ENCODE peak calls at places on chromosomes 1 and 21, in five cellular contexts. A is right lobe of liver, T is ovary, W is tibial nerve, M is adrenal gland. C is an unnamed sample.

GRCh38 chr1:162854245-162854860 is 6.6 kb downstream of the CCDC190 start:
- DNase-seq in M (peak; percentile 61), T (peak; percentile 57), A (peak; percentile 55), W (peak; percentile 67), C (no peak)

GRCh38 chr1:163083690-163084089 is 14.5 kb downstream of the RGS4 start:
- DNase-seq in M (no peak), W (no peak), T (no peak), A (no peak), C (no peak)

GRCh38 chr1:224300346-224300745 is 29.6 kb downstream of the NVL start:
- DNase-seq in W (no peak), A (no peak), M (peak; percentile 27), T (no peak), C (no peak)

GRCh38 chr1:175927944-175928343 is 184.5 kb upstream of the TNR start:
- DNase-seq in A (no peak), W (no peak), M (no peak), T (no peak), C (no peak)

GRCh38 chr1:151838491-151839412 is 868 bp downstream of the C2CD4D start:
- DNase-seq in W (no peak), M (no peak), T (no peak), A (no peak), C (no peak)

GRCh38 chr1:179817789-179818188 is 59.8 kb downstream of the TOR1AIP2 start:
- DNase-seq in T (peak; percentile 54), A (no peak), M (peak; percentile 73), W (peak; percentile 47), C (no peak)

GRCh38 chr1:185112343-185112742 is 44.4 kb downstream of the TRMT1L start:
- DNase-seq in A (no peak), T (no peak), W (no peak), M (no peak), C (no peak)

GRCh38 chr1:206828061-206828460 is 37.4 kb upstream of the IL20 start:
- DNase-seq in W (no peak), M (no peak), T (no peak), A (no peak), C (no peak)

GRCh38 chr1:34529935-34530859 is 224.7 kb upstream of the GJB5 start:
- DNase-seq in M (no peak), W (no peak), A (no peak), T (no peak), C (no peak)

GRCh38 chr1:233240839-233241682 is 54.5 kb downstream of the PCNX2 start:
- DNase-seq in M (peak; percentile 67), W (peak; percentile 52), T (peak; percentile 55), A (peak; percentile 72), C (peak; percentile 86)

GRCh38 chr1:40625076-40625475 is 40.4 kb downstream of the RIMS3 start:
- DNase-seq in A (peak; percentile 52), T (no peak), W (no peak), M (peak; percentile 67), C (peak; percentile 61)

GRCh38 chr1:86154581-86155060 is 2.0 kb downstream of the COL24A1 start:
- DNase-seq in T (no peak), M (no peak), A (peak; percentile 16), W (no peak), C (peak; percentile 83)

GRCh38 chr1:200895801-200896570 is 1.3 kb downstream of the INAVA start:
- DNase-seq in T (no peak), W (no peak), A (no peak), M (no peak), C (no peak)
- TF ChIP-seq POLR2A in T (no peak), W (no peak), A (no peak), M (no peak), C (no peak)

DNA sequence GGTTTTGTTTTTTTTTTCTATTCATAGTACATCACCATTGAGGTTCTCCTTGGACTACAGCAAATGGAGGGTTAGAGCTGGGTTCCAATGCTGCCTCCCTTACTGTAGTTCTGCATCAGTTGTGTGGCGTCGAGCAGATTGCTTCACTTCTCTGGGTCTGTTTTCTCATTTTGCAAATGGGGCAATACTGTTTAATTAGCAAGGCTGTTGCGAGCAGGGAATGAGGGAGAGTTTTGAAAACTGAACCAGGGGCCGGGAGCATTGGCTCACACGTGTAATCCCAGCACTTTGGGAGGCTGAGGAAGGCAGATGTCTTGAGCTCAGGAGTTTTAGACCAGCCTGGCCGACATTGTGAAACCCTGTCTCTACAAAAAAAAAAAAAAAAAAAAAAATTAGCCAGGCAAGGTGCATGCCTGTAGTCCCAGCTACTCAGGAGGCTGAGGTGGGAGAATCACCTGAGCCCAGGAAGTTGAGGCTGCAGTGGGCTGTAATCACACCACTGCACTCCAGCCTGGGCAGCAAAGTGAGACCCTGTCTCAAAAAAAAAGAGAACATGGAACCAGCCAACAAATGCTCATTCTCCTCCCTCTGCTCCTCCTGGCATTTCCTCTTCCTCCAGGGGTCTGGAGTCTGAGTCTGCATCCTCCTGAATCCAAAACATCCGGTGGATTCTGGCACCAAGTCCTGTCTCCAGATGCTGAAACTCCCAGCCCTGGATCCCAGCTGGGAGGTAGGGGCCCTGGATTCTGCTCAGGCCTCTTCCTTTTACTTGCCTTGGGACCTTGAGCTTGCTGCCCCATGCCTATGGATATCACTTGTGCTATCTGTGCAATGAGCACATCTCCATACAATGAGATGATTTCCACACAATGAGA is 3.7 kb upstream of the PLOD1 start:
- DNase-seq in W (no peak), T (no peak), M (no peak), A (no peak), C (no peak)
- TF ChIP-seq CTCF in W (no peak), T (no peak), M (no peak), A (no peak), C (no peak)

GRCh38 chr1:235327559-235328270 is at the start of gene ARID4B:
- DNase-seq in W (no peak), T (no peak), A (peak; percentile 89), M (no peak), C (no peak)
- TF ChIP-seq POLR2A in W (peak; percentile 73), T (peak; percentile 84), A (peak; percentile 73), M (peak; percentile 85), C (no peak)

GRCh38 chr21:45227735-45228134 is 60.0 kb downstream of the POFUT2 start:
- DNase-seq in M (no peak), W (no peak), T (no peak), A (no peak), C (no peak)
- TF ChIP-seq CTCF in M (no peak), W (no peak), T (no peak), A (no peak), C (no peak)

GRCh38 chr1:51518033-51518729 is 885 bp downstream of the EPS15 start:
- DNase-seq in M (peak; percentile 49), W (peak; percentile 43), T (peak; percentile 41), A (peak; percentile 61), C (peak; percentile 37)
- TF ChIP-seq POLR2A in M (no peak), W (no peak), T (no peak), A (no peak), C (no peak)

GRCh38 chr21:34242973-34243372 is 120.8 kb upstream of the KCNE2 start:
- DNase-seq in M (no peak), A (no peak), W (no peak), T (no peak), C (no peak)

DNA sequence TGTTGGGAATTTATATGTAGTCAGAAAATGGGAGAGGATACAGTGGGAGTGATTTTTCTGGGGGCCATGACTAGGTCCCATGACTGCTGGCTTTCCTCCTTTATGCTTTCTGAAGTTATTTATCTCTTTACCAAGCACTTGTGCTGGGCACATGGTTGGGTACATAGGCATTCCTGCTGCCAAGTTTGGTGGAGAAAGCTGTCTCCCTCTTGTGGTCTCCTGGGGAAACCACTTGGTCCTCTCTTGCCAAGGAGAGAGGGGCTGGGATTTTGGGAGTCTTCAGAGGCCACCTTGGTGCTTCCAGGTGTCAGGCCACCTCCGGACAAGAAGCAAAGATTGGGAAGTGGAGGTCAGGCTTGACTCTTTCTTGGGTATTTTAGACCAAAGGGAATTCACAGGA is 120.2 kb upstream of the KCNE2 start:
- DNase-seq in A (no peak), M (peak; percentile 48), W (no peak), T (no peak), C (no peak)
- TF ChIP-seq CTCF in A (peak; percentile 55), M (peak; percentile 55), W (peak; percentile 22), T (no peak), C (no peak)